ENCODE peak calls at places on chromosomes 11 and 22, in seven cellular contexts. One of them, this sample, is unnamed.

GRCh38 chr22:40021401-40022000 is 26.7 kb downstream of the FAM83F start:
- DNase-seq in AG04450: no peak
- DNase-seq in astrocyte of the cerebellum: no peak
- DNase-seq in upper lobe of right lung: no peak
- DNase-seq in kidney: peak
- DNase-seq in heart right ventricle: no peak
- DNase-seq in esophagus muscularis mucosa: no peak
- DNase-seq in this sample: no peak

GRCh38 chr11:69891421-69892236 is 72.4 kb upstream of the FGF3 start:
- DNase-seq in AG04450: no peak
- DNase-seq in astrocyte of the cerebellum: no peak
- DNase-seq in upper lobe of right lung: no peak
- DNase-seq in kidney: peak
- DNase-seq in heart right ventricle: no peak
- DNase-seq in esophagus muscularis mucosa: no peak
- DNase-seq in this sample: no peak

GRCh38 chr11:107549954-107550285 is 15.6 kb downstream of the ALKBH8 start:
- DNase-seq in AG04450: no peak
- DNase-seq in astrocyte of the cerebellum: no peak
- DNase-seq in upper lobe of right lung: no peak
- DNase-seq in kidney: no peak
- DNase-seq in heart right ventricle: no peak
- DNase-seq in esophagus muscularis mucosa: no peak
- DNase-seq in this sample: no peak

GRCh38 chr11:32385998-32386397 is 49.3 kb downstream of the WT1 start:
- DNase-seq in AG04450: no peak
- DNase-seq in astrocyte of the cerebellum: peak
- DNase-seq in upper lobe of right lung: no peak
- DNase-seq in kidney: no peak
- DNase-seq in heart right ventricle: peak
- DNase-seq in esophagus muscularis mucosa: no peak
- DNase-seq in this sample: no peak

GRCh38 chr11:73306977-73307322 is 1.1 kb upstream of the ARHGEF17 start:
- DNase-seq in AG04450: no peak
- DNase-seq in astrocyte of the cerebellum: no peak
- DNase-seq in upper lobe of right lung: no peak
- DNase-seq in kidney: no peak
- DNase-seq in heart right ventricle: no peak
- DNase-seq in esophagus muscularis mucosa: no peak
- DNase-seq in this sample: no peak

GRCh38 chr11:34165786-34166557 is 60.5 kb downstream of the NAT10 start:
- DNase-seq in AG04450: no peak
- DNase-seq in astrocyte of the cerebellum: no peak
- DNase-seq in upper lobe of right lung: no peak
- DNase-seq in kidney: peak
- DNase-seq in heart right ventricle: peak
- DNase-seq in esophagus muscularis mucosa: no peak
- DNase-seq in this sample: no peak

GRCh38 chr22:33832558-33833151 is 87.6 kb downstream of the LARGE1 start:
- DNase-seq in AG04450: no peak
- DNase-seq in astrocyte of the cerebellum: no peak
- DNase-seq in upper lobe of right lung: no peak
- DNase-seq in kidney: no peak
- DNase-seq in heart right ventricle: peak
- DNase-seq in esophagus muscularis mucosa: no peak
- DNase-seq in this sample: no peak

GRCh38 chr11:64672875-64673274 is 50.1 kb downstream of the NRXN2 start:
- DNase-seq in AG04450: no peak
- DNase-seq in astrocyte of the cerebellum: no peak
- DNase-seq in upper lobe of right lung: no peak
- DNase-seq in kidney: no peak
- DNase-seq in heart right ventricle: no peak
- DNase-seq in esophagus muscularis mucosa: no peak
- DNase-seq in this sample: no peak

GRCh38 chr11:115433376-115433775 is 70.8 kb downstream of the CADM1 start:
- DNase-seq in AG04450: no peak
- DNase-seq in astrocyte of the cerebellum: no peak
- DNase-seq in upper lobe of right lung: no peak
- DNase-seq in kidney: no peak
- DNase-seq in heart right ventricle: no peak
- DNase-seq in esophagus muscularis mucosa: no peak
- DNase-seq in this sample: no peak

GRCh38 chr11:79956061-79956460 is 515.2 kb upstream of the TENM4 start:
- DNase-seq in AG04450: no peak
- DNase-seq in astrocyte of the cerebellum: no peak
- DNase-seq in upper lobe of right lung: no peak
- DNase-seq in kidney: no peak
- DNase-seq in heart right ventricle: no peak
- DNase-seq in esophagus muscularis mucosa: no peak
- DNase-seq in this sample: no peak

GRCh38 chr11:75275581-75275980 is 35.0 kb downstream of the TPBGL start:
- DNase-seq in AG04450: no peak
- DNase-seq in astrocyte of the cerebellum: no peak
- DNase-seq in upper lobe of right lung: peak
- DNase-seq in kidney: peak
- DNase-seq in heart right ventricle: no peak
- DNase-seq in esophagus muscularis mucosa: no peak
- DNase-seq in this sample: no peak

GRCh38 chr11:76849376-76849775 is 11.3 kb upstream of the ACER3 start:
- DNase-seq in AG04450: no peak
- DNase-seq in astrocyte of the cerebellum: no peak
- DNase-seq in upper lobe of right lung: no peak
- DNase-seq in kidney: no peak
- DNase-seq in heart right ventricle: no peak
- DNase-seq in esophagus muscularis mucosa: no peak
- DNase-seq in this sample: no peak

GRCh38 chr11:117986981-117987495 is 844 bp downstream of the IL10RA start:
- DNase-seq in AG04450: no peak
- DNase-seq in astrocyte of the cerebellum: no peak
- DNase-seq in upper lobe of right lung: no peak
- DNase-seq in kidney: no peak
- DNase-seq in heart right ventricle: no peak
- DNase-seq in esophagus muscularis mucosa: no peak
- DNase-seq in this sample: no peak

GRCh38 chr22:29520851-29521250 is 32.7 kb downstream of the THOC5 start:
- DNase-seq in AG04450: peak
- DNase-seq in astrocyte of the cerebellum: peak
- DNase-seq in upper lobe of right lung: no peak
- DNase-seq in kidney: no peak
- DNase-seq in heart right ventricle: no peak
- DNase-seq in esophagus muscularis mucosa: no peak
- DNase-seq in this sample: no peak

GRCh38 chr11:25741886-25742285 is 590.0 kb upstream of the ANO3 start:
- DNase-seq in AG04450: no peak
- DNase-seq in astrocyte of the cerebellum: no peak
- DNase-seq in upper lobe of right lung: no peak
- DNase-seq in kidney: no peak
- DNase-seq in heart right ventricle: no peak
- DNase-seq in esophagus muscularis mucosa: no peak
- DNase-seq in this sample: no peak
- TF ChIP-seq CTCF in AG04450: no peak
- TF ChIP-seq CTCF in astrocyte of the cerebellum: no peak
- TF ChIP-seq CTCF in upper lobe of right lung: no peak
- TF ChIP-seq CTCF in kidney: no peak
- TF ChIP-seq CTCF in heart right ventricle: no peak
- TF ChIP-seq CTCF in esophagus muscularis mucosa: no peak
- TF ChIP-seq CTCF in this sample: no peak

GRCh38 chr11:12122083-12122482 is 11.7 kb downstream of the MICAL2 start:
- DNase-seq in AG04450: no peak
- DNase-seq in astrocyte of the cerebellum: no peak
- DNase-seq in upper lobe of right lung: peak
- DNase-seq in kidney: no peak
- DNase-seq in heart right ventricle: no peak
- DNase-seq in esophagus muscularis mucosa: no peak
- DNase-seq in this sample: no peak
- TF ChIP-seq CTCF in AG04450: peak
- TF ChIP-seq CTCF in astrocyte of the cerebellum: peak
- TF ChIP-seq CTCF in upper lobe of right lung: peak
- TF ChIP-seq CTCF in kidney: peak
- TF ChIP-seq CTCF in heart right ventricle: peak
- TF ChIP-seq CTCF in esophagus muscularis mucosa: peak
- TF ChIP-seq CTCF in this sample: peak

GRCh38 chr11:128448487-128448886 is 138.9 kb downstream of the ETS1 start:
- DNase-seq in AG04450: no peak
- DNase-seq in astrocyte of the cerebellum: peak
- DNase-seq in upper lobe of right lung: no peak
- DNase-seq in kidney: peak
- DNase-seq in heart right ventricle: no peak
- DNase-seq in esophagus muscularis mucosa: no peak
- DNase-seq in this sample: no peak
- TF ChIP-seq CTCF in AG04450: no peak
- TF ChIP-seq CTCF in astrocyte of the cerebellum: no peak
- TF ChIP-seq CTCF in upper lobe of right lung: no peak
- TF ChIP-seq CTCF in kidney: no peak
- TF ChIP-seq CTCF in heart right ventricle: no peak
- TF ChIP-seq CTCF in esophagus muscularis mucosa: no peak
- TF ChIP-seq CTCF in this sample: no peak

DNA sequence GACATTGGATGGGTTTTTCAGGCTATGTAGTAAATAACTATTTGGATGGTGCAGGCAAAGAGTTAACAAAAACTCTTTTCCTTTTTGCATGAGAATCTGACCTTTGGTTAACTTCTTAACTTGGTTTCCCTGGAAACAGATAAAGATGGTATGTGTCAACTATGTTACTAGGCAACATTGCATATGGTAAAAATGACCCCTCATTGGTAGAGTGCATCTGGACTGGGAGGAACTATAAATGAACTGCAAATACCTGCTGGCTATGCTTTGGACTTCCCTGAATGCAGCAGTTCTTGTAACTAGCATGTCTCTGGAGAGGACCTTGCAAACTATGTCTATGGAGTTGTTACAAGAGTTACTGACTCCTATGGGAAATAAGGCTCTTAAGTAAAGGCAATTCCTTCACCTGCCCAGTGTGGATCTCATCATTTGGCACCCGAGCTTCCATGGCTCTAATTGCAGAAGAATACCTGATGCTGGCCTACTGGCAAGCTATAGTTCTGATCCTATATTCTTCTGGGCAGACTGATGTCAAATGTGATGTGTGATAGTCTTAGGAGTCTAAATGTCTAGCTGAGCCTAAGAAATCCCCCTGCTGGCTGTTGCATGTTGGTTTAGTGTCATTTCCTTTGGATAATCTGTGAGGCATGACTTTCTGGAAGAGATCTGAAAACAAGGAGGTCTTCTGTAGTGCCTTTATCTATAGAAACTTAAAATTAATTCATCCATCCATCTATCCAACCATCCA is 126.7 kb upstream of the MTMR2 start:
- DNase-seq in AG04450: no peak
- DNase-seq in astrocyte of the cerebellum: peak
- DNase-seq in upper lobe of right lung: no peak
- DNase-seq in kidney: no peak
- DNase-seq in heart right ventricle: no peak
- DNase-seq in esophagus muscularis mucosa: no peak
- DNase-seq in this sample: no peak
- TF ChIP-seq CTCF in AG04450: no peak
- TF ChIP-seq CTCF in astrocyte of the cerebellum: no peak
- TF ChIP-seq CTCF in upper lobe of right lung: no peak
- TF ChIP-seq CTCF in kidney: no peak
- TF ChIP-seq CTCF in heart right ventricle: no peak
- TF ChIP-seq CTCF in esophagus muscularis mucosa: no peak
- TF ChIP-seq CTCF in this sample: no peak

DNA sequence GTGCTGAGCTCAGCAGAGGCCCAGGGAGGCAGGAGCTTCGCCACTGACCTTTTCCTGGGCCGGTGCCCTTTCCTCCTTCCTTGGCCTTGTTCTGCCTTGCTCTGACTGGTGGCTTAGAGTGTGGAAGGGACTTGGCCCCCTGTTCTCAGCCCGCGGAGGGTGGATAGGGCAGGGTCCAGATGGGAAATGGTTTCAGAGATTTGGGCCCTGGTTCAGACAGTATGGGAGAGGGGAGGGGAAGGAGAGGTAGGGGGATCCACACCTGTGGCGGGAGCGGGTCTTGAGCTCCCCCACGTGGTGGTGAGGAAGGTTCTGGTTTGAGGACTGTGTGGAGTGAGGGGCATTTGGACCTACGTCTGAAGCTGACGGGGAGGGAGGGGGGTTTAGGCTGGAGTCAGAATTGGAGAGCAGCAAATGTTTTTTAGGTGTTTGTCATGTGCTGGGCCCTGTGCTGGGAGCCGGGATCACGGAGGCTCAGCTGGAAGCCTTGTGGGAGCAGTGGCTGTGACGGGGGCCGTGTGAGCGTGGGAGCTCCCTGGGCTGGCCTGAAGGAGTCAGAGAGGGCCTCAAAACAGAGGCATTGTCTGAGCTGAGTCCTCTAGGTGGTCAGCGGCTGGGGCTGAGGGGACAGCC is 27.2 kb downstream of the SHANK3 start:
- DNase-seq in AG04450: no peak
- DNase-seq in astrocyte of the cerebellum: no peak
- DNase-seq in upper lobe of right lung: peak
- DNase-seq in kidney: peak
- DNase-seq in heart right ventricle: no peak
- DNase-seq in esophagus muscularis mucosa: no peak
- DNase-seq in this sample: no peak
- TF ChIP-seq CTCF in AG04450: peak
- TF ChIP-seq CTCF in astrocyte of the cerebellum: peak
- TF ChIP-seq CTCF in upper lobe of right lung: no peak
- TF ChIP-seq CTCF in kidney: no peak
- TF ChIP-seq CTCF in heart right ventricle: no peak
- TF ChIP-seq CTCF in esophagus muscularis mucosa: no peak
- TF ChIP-seq CTCF in this sample: no peak